ENCODE peak calls at places on chromosomes 2 and 18, in ten cellular contexts. N is IMR-90, Q is fibroblast of lung, B is skeletal muscle cell, F is H7, O is HCT116, Z is body of pancreas, W is tibial artery, C is cardiac muscle cell, D is sigmoid colon. J is an unnamed sample.

GRCh38 chr2:229920011-229920781 is 1.6 kb downstream of the TRIP12 start:
- DNase-seq in N (no peak), Q (peak; percentile 21), B (no peak), F (peak; percentile 48), O (no peak), Z (no peak), W (no peak), C (no peak), D (no peak), J (no peak)

GRCh38 chr2:25034081-25034480 is 7.8 kb upstream of the EFR3B start:
- DNase-seq in N (no peak), Q (no peak), B (no peak), F (no peak), O (no peak), Z (no peak), W (no peak), C (no peak), D (no peak), J (no peak)

GRCh38 chr2:240895656-240896388 is at the start of gene MAB21L4:
- DNase-seq in N (no peak), Q (no peak), B (no peak), F (no peak), O (peak; percentile 58), Z (no peak), W (no peak), C (no peak), D (no peak), J (no peak)

GRCh38 chr2:235553696-235554100 is 59.9 kb downstream of the AGAP1 start:
- DNase-seq in N (no peak), Q (peak; percentile 54), B (no peak), F (no peak), O (no peak), Z (peak; percentile 32), W (no peak), C (no peak), D (no peak), J (peak; percentile 41)

GRCh38 chr2:98372579-98372978 is 26.3 kb downstream of the CNGA3 start:
- DNase-seq in N (no peak), Q (no peak), B (no peak), F (no peak), O (no peak), Z (no peak), W (no peak), C (no peak), D (no peak), J (no peak)

GRCh38 chr2:166380615-166381014 is 4.9 kb upstream of the SCN9A start:
- DNase-seq in N (no peak), Q (no peak), B (no peak), F (no peak), O (no peak), Z (no peak), W (no peak), C (no peak), D (no peak), J (no peak)

GRCh38 chr2:188978291-188979081 is 4.3 kb downstream of the COL3A1 start:
- DNase-seq in N (peak; percentile 69), Q (peak; percentile 96), B (no peak), F (peak; percentile 12), O (peak; percentile 31), Z (no peak), W (no peak), C (peak; percentile 89), D (no peak), J (peak; percentile 24)

GRCh38 chr2:212928681-212929080 is 222.7 kb downstream of the IKZF2 start:
- DNase-seq in N (peak; percentile 56), Q (no peak), B (no peak), F (no peak), O (no peak), Z (no peak), W (no peak), C (peak; percentile 87), D (no peak), J (no peak)

GRCh38 chr2:144322379-144322778 is 197.5 kb downstream of the ZEB2 start:
- DNase-seq in N (no peak), Q (no peak), B (no peak), F (no peak), O (no peak), Z (no peak), W (no peak), C (peak; percentile 20), D (no peak), J (no peak)

GRCh38 chr2:31286961-31287550 is 53.1 kb downstream of the EHD3 start:
- DNase-seq in N (no peak), Q (peak; percentile 28), B (no peak), F (no peak), O (no peak), Z (no peak), W (no peak), C (no peak), D (no peak), J (no peak)

GRCh38 chr2:121061633-121062032 is 223.4 kb downstream of the TFCP2L1 start:
- DNase-seq in N (no peak), Q (no peak), B (no peak), F (no peak), O (no peak), Z (no peak), W (no peak), C (no peak), D (no peak), J (no peak)

GRCh38 chr18:49464718-49465598 is 4.5 kb upstream of the DYM start:
- DNase-seq in N (peak; percentile 28), Q (peak; percentile 37), B (no peak), F (peak; percentile 66), O (no peak), Z (no peak), W (no peak), C (peak; percentile 38), D (no peak), J (no peak)

GRCh38 chr2:42072349-42073118 is 24.7 kb downstream of the PKDCC start:
- DNase-seq in N (peak; percentile 48), Q (peak; percentile 29), B (peak; percentile 69), F (peak; percentile 66), O (no peak), Z (no peak), W (no peak), C (peak; percentile 63), D (no peak), J (peak; percentile 91)

GRCh38 chr18:58700209-58700608 is 28.9 kb downstream of the MALT1 start:
- DNase-seq in N (no peak), Q (no peak), B (no peak), F (no peak), O (no peak), Z (no peak), W (no peak), C (no peak), D (no peak), J (no peak)

DNA sequence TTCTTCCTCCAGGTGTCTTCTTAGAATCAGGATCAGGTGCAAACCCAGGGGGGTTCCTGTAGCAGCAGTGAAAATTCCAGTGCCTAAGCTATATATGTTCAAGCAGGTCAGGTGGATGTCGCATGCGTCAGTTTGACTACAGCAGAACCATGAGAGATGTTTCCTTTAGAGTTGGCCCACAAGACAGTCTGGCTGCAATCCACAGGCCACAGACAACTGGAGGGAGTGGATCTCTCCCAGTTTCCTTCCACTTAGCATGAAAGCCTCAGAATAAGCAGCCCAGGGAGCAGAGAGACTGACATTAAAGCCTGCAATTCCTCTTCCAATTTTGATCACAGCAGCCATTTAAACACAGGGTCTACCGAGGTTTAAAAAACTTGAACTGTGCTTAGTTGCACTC is 1.1 kb upstream of the KCNE4 start:
- DNase-seq in N (peak; percentile 66), Q (peak; percentile 82), B (peak; percentile 59), F (no peak), O (no peak), Z (no peak), W (peak; percentile 71), C (peak; percentile 58), D (peak; percentile 67), J (peak; percentile 4)
- H3K4me3 ChIP-seq in N (no peak overlapping the region), Q (peak overlapping the region; percentile 73), B (peak overlapping the region; percentile 71), F (no peak overlapping the region), O (no peak overlapping the region), Z (no peak overlapping the region), W (peak overlapping the region; percentile 75), C (no peak overlapping the region), D (no peak overlapping the region), J (no peak overlapping the region)

GRCh38 chr2:70090706-70091334 is 3.5 kb downstream of the PCBP1 start:
- DNase-seq in N (no peak), Q (no peak), B (no peak), F (no peak), O (no peak), Z (no peak), W (peak; percentile 25), C (no peak), D (peak; percentile 43), J (no peak)
- H3K4me3 ChIP-seq in N (no peak overlapping the region), Q (no peak overlapping the region), B (no peak overlapping the region), F (no peak overlapping the region), O (no peak overlapping the region), Z (no peak overlapping the region), W (no peak overlapping the region), C (no peak overlapping the region), D (no peak overlapping the region), J (no peak overlapping the region)

GRCh38 chr2:217418544-217418943 is 558.7 kb upstream of the TNP1 start:
- DNase-seq in N (no peak), Q (no peak), B (no peak), F (no peak), O (no peak), Z (no peak), W (no peak), C (no peak), D (no peak), J (no peak)

GRCh38 chr2:217419075-217419671 is 559.3 kb upstream of the TNP1 start:
- DNase-seq in N (no peak), Q (no peak), B (no peak), F (no peak), O (no peak), Z (no peak), W (no peak), C (no peak), D (no peak), J (no peak)

GRCh38 chr2:217417536-217417935 is 557.7 kb upstream of the TNP1 start:
- DNase-seq in N (no peak), Q (no peak), B (no peak), F (no peak), O (no peak), Z (no peak), W (no peak), C (no peak), D (no peak), J (no peak)

GRCh38 chr2:217415316-217415715 is 555.5 kb upstream of the TNP1 start:
- DNase-seq in N (no peak), Q (no peak), B (no peak), F (no peak), O (no peak), Z (no peak), W (no peak), C (no peak), D (no peak), J (no peak)

GRCh38 chr2:217418090-217418489 is 558.2 kb upstream of the TNP1 start:
- DNase-seq in N (peak; percentile 88), Q (peak; percentile 75), B (no peak), F (no peak), O (no peak), Z (no peak), W (no peak), C (no peak), D (no peak), J (no peak)
- H3K4me3 ChIP-seq in N (no peak overlapping the region), Q (no peak overlapping the region), B (no peak overlapping the region), F (no peak overlapping the region), O (no peak overlapping the region), Z (no peak overlapping the region), W (no peak overlapping the region), C (no peak overlapping the region), D (no peak overlapping the region), J (no peak overlapping the region)

DNA sequence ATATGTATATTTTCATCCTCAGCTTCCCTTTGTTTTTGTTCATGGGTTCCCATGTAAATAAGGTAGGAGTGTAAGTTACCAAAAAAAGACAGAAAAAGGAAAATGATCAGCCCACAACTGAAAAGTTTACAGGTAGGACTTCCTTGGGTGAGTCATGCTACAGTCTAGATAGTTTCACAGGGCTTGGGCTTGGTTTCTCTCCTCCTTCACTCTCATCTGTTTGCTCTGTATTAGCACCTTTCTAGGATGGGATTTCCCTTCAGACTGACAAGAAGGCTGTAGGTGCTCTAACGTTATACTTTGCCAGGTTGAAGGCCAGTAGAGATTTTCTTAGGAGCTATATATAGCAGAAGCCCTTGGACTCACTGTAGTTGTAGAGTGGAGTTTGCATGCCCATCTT is 57.9 kb downstream of the FAM171B start:
- DNase-seq in N (no peak), Q (peak; percentile 7), B (no peak), F (no peak), O (no peak), Z (no peak), W (no peak), C (no peak), D (no peak), J (no peak)
- H3K4me3 ChIP-seq in N (no peak overlapping the region), Q (no peak overlapping the region), B (no peak overlapping the region), F (no peak overlapping the region), O (no peak overlapping the region), Z (no peak overlapping the region), W (no peak overlapping the region), C (no peak overlapping the region), D (no peak overlapping the region), J (no peak overlapping the region)

J was measured in MG63.